ENCODE peak calls at places on chromosomes 13 and 19, in five cellular contexts. One of them, this sample, is unnamed.

GRCh38 chr13:26946675-26947342 is 186.2 kb upstream of the GPR12 start:
- DNase-seq in WTC11: no peak
- DNase-seq in mesothelial cell of epicardium: no peak
- DNase-seq in left lung: no peak
- DNase-seq in left ventricle myocardium inferior: no peak
- DNase-seq in this sample: no peak

GRCh38 chr19:38848299-38849146 is 1.3 kb downstream of the HNRNPL start:
- DNase-seq in WTC11: no peak
- DNase-seq in mesothelial cell of epicardium: no peak
- DNase-seq in left lung: no peak
- DNase-seq in left ventricle myocardium inferior: no peak
- DNase-seq in this sample: no peak

GRCh38 chr13:105518086-105518485 is 1017.4 kb downstream of the EFNB2 start:
- DNase-seq in left lung: no peak
- DNase-seq in left ventricle myocardium inferior: no peak
- DNase-seq in mesothelial cell of epicardium: no peak
- DNase-seq in WTC11: no peak
- DNase-seq in this sample: no peak

GRCh38 chr19:30968210-30968609 is 381.0 kb downstream of the TSHZ3 start:
- DNase-seq in mesothelial cell of epicardium: no peak
- DNase-seq in left lung: no peak
- DNase-seq in left ventricle myocardium inferior: no peak
- DNase-seq in WTC11: peak; percentile 19
- DNase-seq in this sample: no peak

GRCh38 chr19:8105471-8105870 is 43.9 kb downstream of the FBN3 start:
- DNase-seq in left ventricle myocardium inferior: no peak
- DNase-seq in WTC11: no peak
- DNase-seq in mesothelial cell of epicardium: no peak
- DNase-seq in left lung: no peak
- DNase-seq in this sample: no peak

GRCh38 chr19:41930322-41930722 is 2.1 kb upstream of the ERFL start:
- DNase-seq in WTC11: no peak
- DNase-seq in left lung: no peak
- DNase-seq in mesothelial cell of epicardium: no peak
- DNase-seq in left ventricle myocardium inferior: no peak
- DNase-seq in this sample: no peak

GRCh38 chr19:5046339-5047039 is 77.6 kb downstream of the KDM4B start:
- DNase-seq in left lung: peak; percentile 70
- DNase-seq in mesothelial cell of epicardium: no peak
- DNase-seq in WTC11: no peak
- DNase-seq in left ventricle myocardium inferior: no peak
- DNase-seq in this sample: no peak

GRCh38 chr19:46394398-46394797 is 19.0 kb downstream of the CCDC8 start:
- DNase-seq in left ventricle myocardium inferior: no peak
- DNase-seq in WTC11: no peak
- DNase-seq in mesothelial cell of epicardium: no peak
- DNase-seq in left lung: peak; percentile 9
- DNase-seq in this sample: no peak

GRCh38 chr13:60047943-60048342 is 115.8 kb downstream of the DIAPH3 start:
- DNase-seq in left lung: no peak
- DNase-seq in left ventricle myocardium inferior: no peak
- DNase-seq in WTC11: no peak
- DNase-seq in mesothelial cell of epicardium: no peak
- DNase-seq in this sample: no peak

GRCh38 chr13:36067619-36068456 is 63.3 kb downstream of the DCLK1 start:
- DNase-seq in left ventricle myocardium inferior: no peak
- DNase-seq in left lung: no peak
- DNase-seq in WTC11: no peak
- DNase-seq in mesothelial cell of epicardium: no peak
- DNase-seq in this sample: no peak

GRCh38 chr13:107421028-107421427 is 794.3 kb downstream of the LIG4 start:
- DNase-seq in mesothelial cell of epicardium: no peak
- DNase-seq in left ventricle myocardium inferior: no peak
- DNase-seq in left lung: no peak
- DNase-seq in WTC11: no peak
- DNase-seq in this sample: no peak

GRCh38 chr19:36605101-36605838 is at the start of gene ZNF382:
- DNase-seq in WTC11: peak; percentile 63
- DNase-seq in mesothelial cell of epicardium: peak; percentile 68
- DNase-seq in left lung: peak; percentile 79
- DNase-seq in left ventricle myocardium inferior: peak; percentile 83
- DNase-seq in this sample: peak; percentile 66

GRCh38 chr19:44677019-44677809 is 5.9 kb downstream of the CEACAM19 start:
- DNase-seq in WTC11: no peak
- DNase-seq in left ventricle myocardium inferior: no peak
- DNase-seq in mesothelial cell of epicardium: no peak
- DNase-seq in left lung: no peak
- DNase-seq in this sample: no peak

GRCh38 chr13:91174886-91175501 is 172.5 kb upstream of the MIR17HG start:
- DNase-seq in mesothelial cell of epicardium: peak; percentile 20
- DNase-seq in left ventricle myocardium inferior: no peak
- DNase-seq in WTC11: peak; percentile 40
- DNase-seq in left lung: no peak
- DNase-seq in this sample: no peak

GRCh38 chr13:73287871-73288270 is 229.1 kb downstream of the KLF5 start:
- DNase-seq in left ventricle myocardium inferior: no peak
- DNase-seq in mesothelial cell of epicardium: no peak
- DNase-seq in WTC11: no peak
- DNase-seq in left lung: no peak
- DNase-seq in this sample: no peak

GRCh38 chr19:7833225-7834156 is 3.5 kb downstream of the EVI5L start:
- DNase-seq in mesothelial cell of epicardium: no peak
- DNase-seq in left lung: peak; percentile 86
- DNase-seq in WTC11: no peak
- DNase-seq in left ventricle myocardium inferior: peak; percentile 82
- DNase-seq in this sample: no peak

GRCh38 chr19:41945135-41945766 is 13.9 kb downstream of the RABAC1 start:
- DNase-seq in mesothelial cell of epicardium: no peak
- DNase-seq in WTC11: no peak
- DNase-seq in left lung: no peak
- DNase-seq in left ventricle myocardium inferior: no peak
- DNase-seq in this sample: peak; percentile 62

GRCh38 chr13:110826861-110827672 is 87.8 kb downstream of the ANKRD10 start:
- DNase-seq in left ventricle myocardium inferior: no peak
- DNase-seq in mesothelial cell of epicardium: no peak
- DNase-seq in left lung: no peak
- DNase-seq in WTC11: no peak
- DNase-seq in this sample: no peak

GRCh38 chr19:40273469-40274360 is 11.4 kb downstream of the AKT2 start:
- DNase-seq in left lung: no peak
- DNase-seq in left ventricle myocardium inferior: no peak
- DNase-seq in WTC11: no peak
- DNase-seq in mesothelial cell of epicardium: no peak
- DNase-seq in this sample: no peak

GRCh38 chr13:79128158-79128557 is 277.9 kb downstream of the RBM26 start:
- DNase-seq in left ventricle myocardium inferior: no peak
- DNase-seq in WTC11: no peak
- DNase-seq in mesothelial cell of epicardium: no peak
- DNase-seq in left lung: no peak
- DNase-seq in this sample: no peak

GRCh38 chr13:28313579-28313978 is 175.2 kb downstream of the PAN3 start:
- DNase-seq in mesothelial cell of epicardium: no peak
- DNase-seq in WTC11: peak; percentile 36
- DNase-seq in left ventricle myocardium inferior: no peak
- DNase-seq in left lung: no peak
- DNase-seq in this sample: no peak

DNA sequence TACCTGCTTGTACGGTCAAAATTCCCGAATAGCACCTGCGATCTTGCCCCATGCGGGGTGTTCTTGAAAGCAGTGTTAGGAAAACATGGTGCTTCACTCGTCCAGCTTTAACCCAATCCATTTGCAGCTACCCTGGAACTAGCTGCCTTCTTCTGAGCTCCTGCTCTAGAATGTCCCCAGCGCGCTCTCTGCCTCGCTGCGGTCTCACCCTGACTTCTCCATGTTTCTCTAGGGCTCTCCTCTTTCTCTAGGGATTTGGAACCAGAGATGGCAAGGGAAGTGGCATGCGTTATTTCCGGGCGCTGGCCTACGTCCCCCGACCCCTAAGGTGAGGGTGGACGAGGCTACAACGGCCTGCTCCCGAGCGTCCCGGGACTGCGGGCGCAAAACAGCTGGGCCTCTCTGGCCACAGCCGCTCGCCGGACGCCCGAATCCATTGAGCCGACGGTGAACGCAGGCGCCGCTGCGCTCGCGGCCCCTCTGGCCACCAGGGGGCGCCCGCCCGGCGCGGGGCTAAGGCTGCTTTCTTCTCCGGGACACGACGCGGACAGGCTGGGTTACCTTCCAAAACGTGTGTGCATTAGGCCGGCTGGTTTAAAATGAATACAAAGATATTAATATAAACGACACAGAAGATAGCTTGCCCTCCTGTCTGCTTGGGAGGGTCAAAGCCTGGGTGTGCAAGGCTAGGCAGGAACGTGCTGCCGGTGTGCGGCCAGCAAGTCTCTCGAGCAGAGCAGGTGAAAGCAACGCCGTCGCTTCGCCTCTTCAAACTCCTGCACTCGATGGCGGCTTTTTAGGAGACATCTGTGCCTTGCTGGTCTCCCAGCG is 1.8 kb upstream of the SPRY2 start:
- DNase-seq in left ventricle myocardium inferior: peak; percentile 91
- DNase-seq in mesothelial cell of epicardium: peak; percentile 77
- DNase-seq in left lung: peak; percentile 86
- DNase-seq in WTC11: peak; percentile 87
- DNase-seq in this sample: peak; percentile 64
- TF ChIP-seq CTCF in left ventricle myocardium inferior: peak; percentile 99
- TF ChIP-seq CTCF in mesothelial cell of epicardium: peak; percentile 100
- TF ChIP-seq CTCF in left lung: peak; percentile 99
- TF ChIP-seq CTCF in WTC11: peak; percentile 97
- TF ChIP-seq CTCF in this sample: peak; percentile 99

GRCh38 chr13:31827707-31828106 is 88.4 kb downstream of the RXFP2 start:
- DNase-seq in left lung: no peak
- DNase-seq in left ventricle myocardium inferior: no peak
- DNase-seq in WTC11: no peak
- DNase-seq in mesothelial cell of epicardium: no peak
- DNase-seq in this sample: no peak

GRCh38 chr13:31824705-31825512 is 85.6 kb downstream of the RXFP2 start:
- DNase-seq in WTC11: no peak
- DNase-seq in left ventricle myocardium inferior: no peak
- DNase-seq in mesothelial cell of epicardium: no peak
- DNase-seq in left lung: no peak
- DNase-seq in this sample: no peak
- TF ChIP-seq CTCF in WTC11: no peak
- TF ChIP-seq CTCF in left ventricle myocardium inferior: peak; percentile 66
- TF ChIP-seq CTCF in mesothelial cell of epicardium: no peak
- TF ChIP-seq CTCF in left lung: no peak
- TF ChIP-seq CTCF in this sample: peak; percentile 21

DNA sequence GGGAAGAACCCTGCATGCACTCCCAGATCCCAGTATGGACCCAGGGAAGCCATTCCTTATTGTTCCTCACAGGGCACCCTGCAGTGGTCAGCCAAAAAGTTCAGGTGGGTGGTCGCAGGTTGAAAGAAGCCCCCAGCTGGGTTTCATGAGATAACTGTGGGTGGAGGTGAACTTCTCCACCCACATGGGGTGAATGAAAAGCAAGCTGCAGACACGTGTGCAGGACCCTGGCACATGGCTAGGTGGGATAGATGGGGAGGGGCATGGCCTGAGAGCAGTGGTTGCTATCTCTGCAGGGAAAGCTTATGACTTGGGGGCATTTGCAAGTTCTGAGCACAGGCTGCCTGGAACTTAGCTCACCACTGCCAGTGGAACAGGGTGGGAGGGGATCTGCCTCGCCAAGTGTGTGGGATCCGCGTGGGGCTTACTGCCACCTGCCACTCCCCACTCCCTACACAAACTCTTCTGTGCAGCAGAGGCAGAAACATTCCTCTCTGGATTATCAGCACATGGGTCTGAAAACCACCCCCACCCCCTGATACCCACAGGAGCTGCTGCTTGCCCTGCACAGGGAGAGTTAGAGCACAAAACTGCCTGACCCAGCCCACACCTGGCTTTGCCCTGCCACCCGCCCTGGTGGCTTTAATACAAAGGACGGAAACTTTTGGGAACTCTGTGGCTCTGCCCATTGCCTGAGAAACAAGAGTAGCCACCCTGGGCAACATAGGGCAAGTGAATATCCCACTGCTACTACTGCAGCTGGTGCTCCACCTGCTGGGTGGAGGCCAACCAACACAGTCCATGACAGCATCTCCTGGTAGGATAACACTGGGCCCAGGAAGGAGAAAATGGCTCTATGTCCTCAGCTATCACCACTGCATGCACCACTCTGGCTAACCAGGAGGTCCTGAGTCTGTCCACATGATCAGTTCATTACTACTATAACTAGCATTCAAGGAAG is 24.4 kb downstream of the PLA2G4C start:
- DNase-seq in left lung: no peak
- DNase-seq in WTC11: peak; percentile 34
- DNase-seq in left ventricle myocardium inferior: no peak
- DNase-seq in mesothelial cell of epicardium: no peak
- DNase-seq in this sample: no peak
- TF ChIP-seq CTCF in left lung: no peak
- TF ChIP-seq CTCF in WTC11: no peak
- TF ChIP-seq CTCF in left ventricle myocardium inferior: no peak
- TF ChIP-seq CTCF in mesothelial cell of epicardium: no peak
- TF ChIP-seq CTCF in this sample: no peak

GRCh38 chr19:55087542-55087935 is 11.9 kb downstream of the EPS8L1 start:
- DNase-seq in mesothelial cell of epicardium: no peak
- DNase-seq in WTC11: no peak
- DNase-seq in left ventricle myocardium inferior: no peak
- DNase-seq in left lung: no peak
- DNase-seq in this sample: peak; percentile 67

GRCh38 chr19:55088021-55088451 is 12.4 kb downstream of the EPS8L1 start:
- DNase-seq in left ventricle myocardium inferior: no peak
- DNase-seq in left lung: no peak
- DNase-seq in mesothelial cell of epicardium: no peak
- DNase-seq in WTC11: peak; percentile 17
- DNase-seq in this sample: no peak

GRCh38 chr19:55089279-55089944 is 13.7 kb downstream of the EPS8L1 start:
- DNase-seq in mesothelial cell of epicardium: no peak
- DNase-seq in WTC11: no peak
- DNase-seq in left ventricle myocardium inferior: no peak
- DNase-seq in left lung: no peak
- DNase-seq in this sample: no peak

GRCh38 chr19:55086730-55087541 is 11.3 kb downstream of the EPS8L1 start:
- DNase-seq in left ventricle myocardium inferior: peak; percentile 96
- DNase-seq in left lung: peak; percentile 90
- DNase-seq in WTC11: peak; percentile 99
- DNase-seq in mesothelial cell of epicardium: peak; percentile 70
- DNase-seq in this sample: peak; percentile 41

DNA sequence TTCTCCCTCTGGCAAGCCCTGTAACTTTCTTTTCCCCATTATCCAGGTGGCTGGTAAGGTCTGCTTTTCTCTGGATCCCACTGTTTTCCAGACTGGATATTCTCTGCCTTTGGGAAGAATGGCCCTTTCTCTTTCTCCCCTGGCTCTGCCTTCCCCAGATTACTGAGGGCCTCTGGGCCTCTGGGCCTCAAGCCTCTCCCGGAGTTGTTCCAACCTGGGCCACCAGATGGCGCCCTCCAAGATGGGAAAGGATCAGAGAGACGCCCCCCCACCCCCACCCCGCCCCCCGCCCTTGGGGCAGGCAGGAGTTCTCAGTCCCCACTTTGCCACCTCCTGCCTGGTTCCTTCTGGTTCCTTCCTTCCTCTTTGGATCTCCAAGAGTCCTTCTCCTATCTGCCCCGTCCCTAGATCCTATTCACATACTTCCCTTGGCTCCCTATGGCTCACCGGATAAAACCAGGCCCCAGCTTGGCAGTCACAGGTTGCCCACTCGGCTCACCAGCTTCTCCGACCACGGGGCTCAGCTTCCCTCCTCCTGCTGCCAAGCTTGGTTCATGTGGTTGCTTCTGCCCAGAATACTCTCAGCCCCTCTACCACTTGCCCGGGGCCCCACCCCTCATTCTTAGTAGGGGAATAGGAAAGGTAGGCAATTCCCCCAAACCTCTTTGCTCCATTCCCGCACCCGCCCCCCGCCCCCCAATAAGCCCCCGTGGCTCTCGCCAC is 13.0 kb downstream of the EPS8L1 start:
- DNase-seq in WTC11: peak; percentile 97
- DNase-seq in left ventricle myocardium inferior: peak; percentile 76
- DNase-seq in mesothelial cell of epicardium: peak; percentile 74
- DNase-seq in left lung: no peak
- DNase-seq in this sample: peak; percentile 61
- TF ChIP-seq CTCF in WTC11: peak; percentile 95
- TF ChIP-seq CTCF in left ventricle myocardium inferior: peak; percentile 90
- TF ChIP-seq CTCF in mesothelial cell of epicardium: peak; percentile 93
- TF ChIP-seq CTCF in left lung: peak; percentile 83
- TF ChIP-seq CTCF in this sample: peak; percentile 96